ENCODE peak calls at places on chromosomes 7 and 10, in five cellular contexts. D is GM23338, F is lower lobe of right lung, G is transverse colon, Y is DND-41. Z is an unnamed sample.
A peak's percentile ranks its signal among the peaks of the same experiment; 100 is the strongest.

GRCh38 chr7:90309872-90310271 is 11.2 kb downstream of the FAM237B start:
- DNase-seq in D (peak; percentile 21), F (no peak), G (no peak), Y (no peak), Z (no peak)

GRCh38 chr10:16843252-16843870 is 26.1 kb upstream of the RSU1 start:
- DNase-seq in D (peak; percentile 95), F (no peak), G (no peak), Y (no peak), Z (peak; percentile 74)

GRCh38 chr7:101817031-101817929 is at the start of gene CUX1:
- DNase-seq in D (peak; percentile 62), F (peak; percentile 60), G (peak; percentile 59), Y (peak; percentile 37), Z (peak; percentile 16)

GRCh38 chr10:114544045-114544659 is 113.9 kb downstream of the ABLIM1 start:
- DNase-seq in D (no peak), F (no peak), G (peak; percentile 71), Y (peak; percentile 90), Z (peak; percentile 78)

GRCh38 chr7:44062903-44063295 is 2.5 kb downstream of the PGAM2 start:
- DNase-seq in D (no peak), F (peak; percentile 6), G (peak; percentile 4), Y (no peak), Z (no peak)

GRCh38 chr7:37899712-37900247 is 16.8 kb downstream of the SFRP4 start:
- DNase-seq in D (no peak), F (no peak), G (no peak), Y (no peak), Z (no peak)

GRCh38 chr7:37424995-37425394 is 23.7 kb downstream of the ELMO1 start:
- DNase-seq in D (no peak), F (no peak), G (no peak), Y (no peak), Z (no peak)

GRCh38 chr10:33800545-33800944 is 466.1 kb upstream of the NRP1 start:
- DNase-seq in D (no peak), F (no peak), G (no peak), Y (no peak), Z (no peak)

GRCh38 chr10:81872206-81872605 is 2.8 kb upstream of the NRG3 start:
- DNase-seq in D (no peak), F (no peak), G (no peak), Y (no peak), Z (no peak)

GRCh38 chr7:101294832-101295121 is 26.8 kb downstream of the IFT22 start:
- DNase-seq in D (no peak), F (no peak), G (no peak), Y (no peak), Z (no peak)

GRCh38 chr7:34756025-34756437 is 98.0 kb downstream of the NPSR1 start:
- DNase-seq in D (peak; percentile 7), F (no peak), G (no peak), Y (no peak), Z (no peak)

GRCh38 chr10:94546058-94546595 is 539 bp downstream of the HELLS start:
- DNase-seq in D (no peak), F (no peak), G (no peak), Y (no peak), Z (peak; percentile 44)

GRCh38 chr10:127155221-127155620 is 41.2 kb downstream of the INSYN2A start:
- DNase-seq in D (no peak), F (no peak), G (no peak), Y (no peak), Z (no peak)

GRCh38 chr7:129657363-129657762 is 45.8 kb downstream of the NRF1 start:
- DNase-seq in D (no peak), F (no peak), G (no peak), Y (no peak), Z (no peak)

GRCh38 chr10:23280420-23281043 is 64.1 kb downstream of the C10orf67 start:
- DNase-seq in D (peak; percentile 88), F (no peak), G (no peak), Y (no peak), Z (no peak)

GRCh38 chr10:129332476-129332875 is 134.6 kb upstream of the MGMT start:
- DNase-seq in D (peak; percentile 90), F (no peak), G (no peak), Y (peak; percentile 55), Z (peak; percentile 42)

GRCh38 chr10:121886997-121887622 is 40.7 kb downstream of the ATE1 start:
- DNase-seq in D (peak; percentile 85), F (no peak), G (peak; percentile 55), Y (peak; percentile 62), Z (no peak)

GRCh38 chr10:76558586-76558985 is 1079.0 kb downstream of the KCNMA1 start:
- DNase-seq in D (no peak), F (no peak), G (peak; percentile 32), Y (no peak), Z (no peak)

GRCh38 chr7:7862393-7862792 is 106.2 kb upstream of the GLCCI1 start:
- DNase-seq in D (no peak), F (no peak), G (no peak), Y (no peak), Z (no peak)

GRCh38 chr7:67855322-67855721 is 858.7 kb downstream of the TYW1 start:
- DNase-seq in D (no peak), F (no peak), G (no peak), Y (no peak), Z (no peak)

GRCh38 chr10:116848032-116848911 is 1.0 kb upstream of the ENO4 start:
- DNase-seq in D (peak; percentile 27), F (no peak), G (peak; percentile 24), Y (no peak), Z (peak; percentile 29)

GRCh38 chr7:84949501-84949900 is 237.4 kb downstream of the SEMA3D start:
- DNase-seq in D (no peak), F (no peak), G (no peak), Y (no peak), Z (no peak)

GRCh38 chr10:30765611-30766010 is 136.1 kb upstream of the LYZL2 start:
- DNase-seq in D (no peak), F (no peak), G (no peak), Y (no peak), Z (no peak)

GRCh38 chr10:53489783-53490182 is 717.2 kb upstream of the MBL2 start:
- DNase-seq in D (no peak), F (no peak), G (no peak), Y (no peak), Z (no peak)

GRCh38 chr10:31030216-31030615 is 1.4 kb downstream of the ZNF438 start:
- DNase-seq in D (no peak), F (no peak), G (no peak), Y (no peak), Z (no peak)

GRCh38 chr10:96720422-96721206 is at the start of gene PIK3AP1:
- DNase-seq in D (peak; percentile 75), F (peak; percentile 82), G (peak; percentile 79), Y (peak; percentile 64), Z (peak; percentile 55)

GRCh38 chr7:151244156-151244870 is 4.2 kb downstream of the SMARCD3 start:
- DNase-seq in D (peak; percentile 85), F (peak; percentile 52), G (peak; percentile 51), Y (peak; percentile 69), Z (peak; percentile 54)

GRCh38 chr7:77393954-77394353 is 22.2 kb downstream of the GSAP start:
- DNase-seq in D (no peak), F (no peak), G (no peak), Y (no peak), Z (no peak)

GRCh38 chr7:78179211-78179610 is 380.6 kb downstream of the PHTF2 start:
- DNase-seq in D (no peak), F (no peak), G (no peak), Y (no peak), Z (no peak)

GRCh38 chr7:5678295-5679046 is 103.0 kb downstream of the RNF216 start:
- DNase-seq in D (peak; percentile 12), F (no peak), G (no peak), Y (no peak), Z (no peak)

GRCh38 chr7:72805526-72806494 is 22.2 kb downstream of the TYW1B start:
- DNase-seq in D (no peak), F (no peak), G (no peak), Y (no peak), Z (no peak)

GRCh38 chr7:82413237-82413636 is 30.3 kb downstream of the CACNA2D1 start:
- DNase-seq in D (peak; percentile 21), F (no peak), G (no peak), Y (no peak), Z (no peak)

GRCh38 chr7:73394416-73394815 is 39.2 kb upstream of the FZD9 start:
- DNase-seq in D (no peak), F (no peak), G (no peak), Y (no peak), Z (no peak)

GRCh38 chr7:81158189-81158588 is 239.3 kb upstream of the SEMA3C start:
- DNase-seq in D (no peak), F (no peak), G (no peak), Y (no peak), Z (no peak)

GRCh38 chr10:100349672-100350071 is 2.6 kb downstream of the SCD start:
- DNase-seq in D (no peak), F (no peak), G (no peak), Y (no peak), Z (no peak)
- H3K36me3 ChIP-seq in D (peaks cover 67% of the 10 kb centered on the region), F (peaks cover 31% of the 10 kb centered on the region), G (no peaks in the 10 kb centered on the region), Y (peaks cover 74% of the 10 kb centered on the region), Z (no peaks in the 10 kb centered on the region)

GRCh38 chr7:138556771-138557484 is 96.9 kb downstream of the TRIM24 start:
- DNase-seq in D (peak; percentile 23), F (no peak), G (no peak), Y (no peak), Z (no peak)
- H3K36me3 ChIP-seq in D (peaks cover 99% of the 10 kb centered on the region), F (peaks cover 81% of the 10 kb centered on the region), G (no peaks in the 10 kb centered on the region), Y (peaks cover 100% of the 10 kb centered on the region), Z (peaks cover 95% of the 10 kb centered on the region)

DNA sequence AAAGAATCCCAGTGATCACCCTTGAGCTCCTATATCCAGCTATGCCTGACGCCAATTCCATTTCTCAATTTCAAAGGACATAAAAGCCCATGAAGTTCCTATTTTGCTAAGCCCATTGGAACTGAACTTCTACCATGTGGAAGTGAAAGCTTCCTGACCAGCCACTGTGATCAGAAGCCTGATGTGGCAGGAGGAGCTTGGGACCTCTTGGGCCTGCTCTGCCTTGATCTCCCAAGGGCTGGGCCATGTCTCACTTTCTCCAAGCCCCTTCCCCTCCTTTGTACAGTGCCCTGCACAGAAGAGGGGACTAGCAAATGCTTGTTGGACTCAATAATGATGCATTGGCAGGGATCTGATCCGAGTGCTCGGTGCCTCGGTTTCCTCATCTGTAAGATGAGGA is 52.7 kb downstream of the PRLHR start:
- DNase-seq in D (no peak), F (no peak), G (no peak), Y (no peak), Z (no peak)
- H3K36me3 ChIP-seq in D (no peaks in the 10 kb centered on the region), F (no peaks in the 10 kb centered on the region), G (no peaks in the 10 kb centered on the region), Y (no peaks in the 10 kb centered on the region), Z (no peaks in the 10 kb centered on the region)

GRCh38 chr10:7808686-7809267 is 9.5 kb upstream of the TAF3 start:
- DNase-seq in D (no peak), F (no peak), G (no peak), Y (no peak), Z (no peak)

GRCh38 chr10:7804216-7804615 is 14.1 kb upstream of the TAF3 start:
- DNase-seq in D (no peak), F (no peak), G (no peak), Y (no peak), Z (no peak)
- H3K36me3 ChIP-seq in D (peaks cover 63% of the 10 kb centered on the region), F (peaks cover 97% of the 10 kb centered on the region), G (peaks cover 3% of the 10 kb centered on the region), Y (peaks cover 83% of the 10 kb centered on the region), Z (peaks cover 85% of the 10 kb centered on the region)

DNA sequence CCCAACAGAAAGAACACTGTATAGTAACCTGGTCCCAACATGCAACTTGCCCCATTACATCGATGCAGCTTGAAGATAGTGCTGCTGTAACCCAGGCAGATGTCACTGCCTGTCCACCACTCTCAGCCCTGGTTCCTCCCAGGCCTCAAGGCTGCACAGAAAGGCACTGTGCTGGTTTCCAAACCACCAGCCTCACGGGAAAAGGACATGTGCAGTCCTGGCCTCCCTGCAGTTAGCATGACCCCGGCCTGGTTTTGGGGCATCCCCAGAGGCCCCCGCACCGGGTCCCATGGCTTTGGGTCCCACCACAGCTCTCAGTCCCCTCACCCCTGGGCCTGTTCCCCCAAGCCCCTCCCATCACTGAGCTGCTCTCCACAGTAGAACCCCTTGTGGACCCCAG is 214.5 kb downstream of the TNS3 start:
- DNase-seq in D (no peak), F (no peak), G (no peak), Y (no peak), Z (no peak)
- H3K36me3 ChIP-seq in D (no peaks in the 10 kb centered on the region), F (peaks cover 47% of the 10 kb centered on the region), G (no peaks in the 10 kb centered on the region), Y (no peaks in the 10 kb centered on the region), Z (no peaks in the 10 kb centered on the region)